ENCODE peak calls at places on chromosomes 5 and 9, in seven cellular contexts. U is cardiac muscle cell, L is PC-3, H is heart right ventricle, B is brain microvascular endothelial cell, I is lower leg skin, D is AG09309. Q is an unnamed sample.
A peak's percentile ranks its signal among the peaks of the same experiment; 100 is the strongest.

GRCh38 chr9:98867434-98868168 is 60.1 kb downstream of the GALNT12 start:
- DNase-seq in U (peak; percentile 98), L (peak; percentile 73), H (peak; percentile 88), B (peak; percentile 66), I (peak; percentile 77), D (peak; percentile 90), Q (peak; percentile 86)

GRCh38 chr9:80177949-80178480 is 606.2 kb downstream of the TLE4 start:
- DNase-seq in U (no peak), L (no peak), H (no peak), B (no peak), I (no peak), D (no peak), Q (no peak)

GRCh38 chr9:92138157-92138959 is 23.1 kb upstream of the SPTLC1 start:
- DNase-seq in U (peak; percentile 67), L (peak; percentile 72), H (peak; percentile 62), B (peak; percentile 43), I (no peak), D (no peak), Q (no peak)

GRCh38 chr5:133977858-133978257 is 9.4 kb upstream of the C5orf15 start:
- DNase-seq in U (peak; percentile 62), L (no peak), H (no peak), B (peak; percentile 50), I (no peak), D (peak; percentile 42), Q (no peak)

GRCh38 chr5:148374693-148375360 is 8.9 kb upstream of the FBXO38 start:
- DNase-seq in U (peak; percentile 89), L (peak; percentile 85), H (no peak), B (peak; percentile 57), I (peak; percentile 28), D (peak; percentile 63), Q (no peak)

GRCh38 chr9:68947842-68948569 is 65.9 kb downstream of the PRKACG start:
- DNase-seq in U (no peak), L (no peak), H (no peak), B (no peak), I (no peak), D (no peak), Q (no peak)

GRCh38 chr9:12680757-12681156 is 12.4 kb upstream of the TYRP1 start:
- DNase-seq in U (peak; percentile 5), L (no peak), H (no peak), B (no peak), I (no peak), D (no peak), Q (no peak)

GRCh38 chr9:17403539-17403938 is 175.3 kb upstream of the SH3GL2 start:
- DNase-seq in U (no peak), L (no peak), H (no peak), B (no peak), I (no peak), D (no peak), Q (no peak)

DNA sequence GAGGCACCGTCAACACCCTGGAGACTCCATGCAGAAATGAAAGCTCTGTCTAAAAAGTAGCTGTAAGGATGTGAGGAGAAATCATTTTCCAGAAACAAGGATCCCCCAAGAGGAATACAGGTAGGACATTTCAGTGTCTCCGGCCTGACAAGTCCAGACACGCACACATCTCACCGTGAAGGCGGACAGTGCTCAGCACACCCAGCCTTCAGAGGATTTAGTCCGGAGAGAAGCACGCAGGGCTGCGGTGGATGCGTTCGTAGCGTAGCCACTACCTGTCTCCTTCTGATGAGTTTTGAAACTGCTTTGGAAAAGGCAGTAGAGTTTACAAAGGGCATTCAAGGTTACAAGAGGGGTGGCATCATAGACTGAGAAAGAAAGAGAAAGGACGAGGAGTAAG is 110.6 kb upstream of the ERCC6L2 start:
- DNase-seq in U (no peak), L (no peak), H (no peak), B (no peak), I (no peak), D (no peak), Q (no peak)
- H3K4me3 ChIP-seq in U (no peak overlapping the region), L (no peak overlapping the region), H (no peak overlapping the region), B (no peak overlapping the region), I (no peak overlapping the region), D (no peak overlapping the region), Q (peak overlapping the region; percentile 11)

GRCh38 chr5:35855221-35855620 is 1.5 kb upstream of the IL7R start:
- DNase-seq in U (peak; percentile 16), L (peak; percentile 48), H (no peak), B (no peak), I (no peak), D (no peak), Q (no peak)

GRCh38 chr5:35857606-35858205 is 1.0 kb downstream of the IL7R start:
- DNase-seq in U (peak; percentile 62), L (peak; percentile 95), H (no peak), B (no peak), I (no peak), D (peak; percentile 75), Q (no peak)

GRCh38 chr5:35856186-35857003 is at the start of gene IL7R:
- DNase-seq in U (peak; percentile 56), L (peak; percentile 54), H (no peak), B (peak; percentile 26), I (no peak), D (no peak), Q (no peak)

GRCh38 chr5:35859101-35859661 is 2.5 kb downstream of the IL7R start:
- DNase-seq in U (peak; percentile 25), L (peak; percentile 55), H (no peak), B (no peak), I (no peak), D (no peak), Q (no peak)

DNA sequence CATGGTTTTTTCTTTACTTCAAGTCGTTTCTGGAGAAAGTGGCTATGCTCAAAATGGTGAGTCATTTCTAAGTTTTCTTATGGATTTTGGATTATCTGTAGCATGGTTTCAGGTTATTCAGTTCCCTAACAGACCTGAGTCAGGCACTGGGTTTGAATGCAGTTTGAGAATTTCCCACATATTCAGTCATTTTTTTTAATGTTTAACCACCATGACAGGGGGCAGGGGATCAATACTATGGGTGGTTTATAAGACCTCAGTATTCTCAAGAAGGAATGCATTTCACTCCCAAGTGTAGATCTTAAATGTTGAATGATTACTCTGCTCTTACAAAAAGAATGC is 284 bp downstream of the IL7R start:
- DNase-seq in U (no peak), L (peak; percentile 49), H (no peak), B (no peak), I (no peak), D (no peak), Q (no peak)
- H3K4me3 ChIP-seq in U (no peak overlapping the region), L (peak overlapping the region; percentile 54), H (no peak overlapping the region), B (no peak overlapping the region), I (no peak overlapping the region), D (peak overlapping the region; percentile 33), Q (no peak overlapping the region)

DNA sequence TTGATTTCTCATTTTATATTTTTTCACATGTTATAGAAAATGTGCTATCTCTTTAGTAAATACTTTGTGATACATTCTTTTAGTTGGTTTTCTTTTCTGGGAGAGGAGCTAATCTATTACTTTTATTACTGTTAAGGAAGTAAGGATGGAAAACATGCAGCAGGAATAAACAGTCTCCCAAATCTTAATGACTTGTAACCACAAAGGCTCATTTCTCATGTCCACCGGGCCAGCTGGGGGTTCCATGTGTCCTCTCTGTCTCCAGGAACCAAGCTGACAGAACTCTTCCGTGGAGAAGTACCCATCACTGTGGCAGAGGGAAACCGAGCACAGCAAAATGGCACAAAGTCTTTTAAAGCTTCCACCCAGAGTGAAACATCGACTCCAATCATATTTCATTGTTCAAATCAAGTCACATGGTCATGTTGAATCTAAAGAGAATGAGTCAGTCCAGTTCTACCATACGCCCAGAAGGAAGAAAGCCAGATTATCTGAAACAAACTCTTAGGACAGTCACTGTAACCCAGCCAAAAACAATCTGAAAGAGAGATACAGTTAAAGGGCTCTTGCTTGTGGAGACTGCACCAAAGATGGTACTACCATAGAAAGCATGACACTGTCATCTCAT is 97.1 kb upstream of the CDH6 start:
- DNase-seq in U (peak; percentile 81), L (peak; percentile 48), H (no peak), B (peak; percentile 78), I (no peak), D (no peak), Q (no peak)
- H3K4me3 ChIP-seq in U (no peak overlapping the region), L (no peak overlapping the region), H (no peak overlapping the region), B (no peak overlapping the region), I (no peak overlapping the region), D (no peak overlapping the region), Q (peak overlapping the region; percentile 9)

GRCh38 chr5:77957081-77957480 is 180.9 kb upstream of the TBCA start:
- DNase-seq in U (no peak), L (no peak), H (no peak), B (no peak), I (no peak), D (no peak), Q (no peak)
- H3K4me3 ChIP-seq in U (no peak overlapping the region), L (no peak overlapping the region), H (no peak overlapping the region), B (no peak overlapping the region), I (no peak overlapping the region), D (no peak overlapping the region), Q (no peak overlapping the region)

GRCh38 chr9:105860526-105860925 is 166.2 kb downstream of the TMEM38B start:
- DNase-seq in U (no peak), L (no peak), H (no peak), B (no peak), I (no peak), D (no peak), Q (no peak)

GRCh38 chr9:105858877-105859276 is 164.5 kb downstream of the TMEM38B start:
- DNase-seq in U (no peak), L (no peak), H (no peak), B (no peak), I (no peak), D (no peak), Q (no peak)

GRCh38 chr9:105858284-105858683 is 163.9 kb downstream of the TMEM38B start:
- DNase-seq in U (no peak), L (no peak), H (no peak), B (no peak), I (no peak), D (no peak), Q (no peak)

GRCh38 chr9:105862002-105862401 is 167.7 kb downstream of the TMEM38B start:
- DNase-seq in U (no peak), L (no peak), H (no peak), B (no peak), I (no peak), D (no peak), Q (no peak)

GRCh38 chr9:105859428-105860091 is 165.2 kb downstream of the TMEM38B start:
- DNase-seq in U (no peak), L (no peak), H (no peak), B (no peak), I (no peak), D (no peak), Q (no peak)
- H3K4me3 ChIP-seq in U (no peak overlapping the region), L (no peak overlapping the region), H (no peak overlapping the region), B (no peak overlapping the region), I (no peak overlapping the region), D (no peak overlapping the region), Q (no peak overlapping the region)

DNA sequence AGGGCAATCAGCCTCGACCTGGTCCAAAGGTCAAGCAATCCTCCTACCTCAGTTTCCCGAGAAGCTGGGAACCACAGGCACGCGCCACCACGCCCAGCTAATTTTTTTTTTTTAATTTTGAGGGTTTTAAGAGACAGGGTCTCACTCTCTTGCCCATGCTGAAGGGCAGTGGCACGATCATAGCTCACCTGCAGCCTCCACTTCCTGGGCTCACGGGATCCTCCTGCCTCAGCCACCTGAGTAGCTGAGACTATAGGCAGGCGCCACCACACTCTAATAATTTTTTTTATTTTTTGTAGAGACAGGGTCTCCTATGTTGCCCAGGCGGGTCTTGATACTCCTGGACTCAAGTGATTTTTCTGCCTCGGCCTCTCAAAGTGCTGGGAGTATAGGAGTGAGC is 1.6 kb downstream of the UIMC1 start:
- DNase-seq in U (no peak), L (no peak), H (no peak), B (no peak), I (no peak), D (no peak), Q (no peak)
- H3K4me3 ChIP-seq in U (peak overlapping the region; percentile 76), L (peak overlapping the region; percentile 95), H (peak overlapping the region; percentile 93), B (no peak overlapping the region), I (no peak overlapping the region), D (no peak overlapping the region), Q (peak overlapping the region; percentile 100)

GRCh38 chr9:70479880-70480291 is 65.4 kb upstream of the KLF9 start:
- DNase-seq in U (peak; percentile 87), L (no peak), H (no peak), B (peak; percentile 64), I (no peak), D (no peak), Q (no peak)
- H3K4me3 ChIP-seq in U (no peak overlapping the region), L (no peak overlapping the region), H (no peak overlapping the region), B (no peak overlapping the region), I (no peak overlapping the region), D (no peak overlapping the region), Q (peak overlapping the region; percentile 46)

Q was measured in coronary artery.